ENCODE peak calls at places on chromosomes 2 and 18, in six cellular contexts. One of them, this sample, is unnamed.

GRCh38 chr2:240739797-240740196 is 48.1 kb downstream of the AQP12A start:
- ATAC-seq in HepG2: no peak
- ATAC-seq in upper lobe of left lung: no peak
- ATAC-seq in A549: no peak
- ATAC-seq in K562: no peak
- ATAC-seq in GM12878: no peak
- ATAC-seq in this sample: no peak

GRCh38 chr2:48250943-48251342 is 279.0 kb upstream of the STON1 start:
- ATAC-seq in HepG2: peak
- ATAC-seq in K562: no peak
- ATAC-seq in upper lobe of left lung: peak
- ATAC-seq in GM12878: peak
- ATAC-seq in A549: no peak
- ATAC-seq in this sample: no peak

GRCh38 chr18:3605562-3606443 is 155.8 kb downstream of the TGIF1 start:
- ATAC-seq in K562: peak
- ATAC-seq in GM12878: peak
- ATAC-seq in upper lobe of left lung: peak
- ATAC-seq in HepG2: no peak
- ATAC-seq in A549: no peak
- ATAC-seq in this sample: no peak

GRCh38 chr2:12766421-12766879 is 49.7 kb downstream of the TRIB2 start:
- ATAC-seq in A549: no peak
- ATAC-seq in HepG2: no peak
- ATAC-seq in upper lobe of left lung: no peak
- ATAC-seq in GM12878: no peak
- ATAC-seq in K562: no peak
- ATAC-seq in this sample: no peak

GRCh38 chr18:51120809-51121596 is 76.5 kb downstream of the MEX3C start:
- ATAC-seq in GM12878: no peak
- ATAC-seq in K562: no peak
- ATAC-seq in HepG2: peak
- ATAC-seq in A549: no peak
- ATAC-seq in upper lobe of left lung: no peak
- ATAC-seq in this sample: no peak

GRCh38 chr2:84999467-85000064 is 28.6 kb downstream of the KCMF1 start:
- ATAC-seq in A549: no peak
- ATAC-seq in upper lobe of left lung: no peak
- ATAC-seq in GM12878: peak
- ATAC-seq in K562: no peak
- ATAC-seq in HepG2: no peak
- ATAC-seq in this sample: no peak

GRCh38 chr2:74188018-74188601 is 9.4 kb upstream of the MOB1A start:
- ATAC-seq in HepG2: peak
- ATAC-seq in K562: no peak
- ATAC-seq in upper lobe of left lung: peak
- ATAC-seq in A549: no peak
- ATAC-seq in GM12878: no peak
- ATAC-seq in this sample: peak

GRCh38 chr2:221680548-221680947 is 108.4 kb upstream of the EPHA4 start:
- ATAC-seq in K562: no peak
- ATAC-seq in HepG2: no peak
- ATAC-seq in upper lobe of left lung: no peak
- ATAC-seq in GM12878: no peak
- ATAC-seq in A549: no peak
- ATAC-seq in this sample: no peak

GRCh38 chr2:241555711-241556110 is 2.8 kb upstream of the BOK start:
- ATAC-seq in GM12878: no peak
- ATAC-seq in upper lobe of left lung: no peak
- ATAC-seq in A549: no peak
- ATAC-seq in HepG2: no peak
- ATAC-seq in K562: no peak
- ATAC-seq in this sample: no peak

GRCh38 chr2:61898810-61899209 is 6.7 kb upstream of the COMMD1 start:
- ATAC-seq in A549: peak
- ATAC-seq in upper lobe of left lung: no peak
- ATAC-seq in K562: peak
- ATAC-seq in HepG2: peak
- ATAC-seq in GM12878: peak
- ATAC-seq in this sample: no peak

GRCh38 chr2:181821064-181821463 is 70.5 kb upstream of the ITPRID2 start:
- ATAC-seq in HepG2: no peak
- ATAC-seq in upper lobe of left lung: no peak
- ATAC-seq in K562: no peak
- ATAC-seq in GM12878: no peak
- ATAC-seq in A549: no peak
- ATAC-seq in this sample: no peak

GRCh38 chr18:11927497-11927896 is 19.4 kb upstream of the MPPE1 start:
- ATAC-seq in A549: no peak
- ATAC-seq in upper lobe of left lung: no peak
- ATAC-seq in K562: no peak
- ATAC-seq in GM12878: no peak
- ATAC-seq in HepG2: no peak
- ATAC-seq in this sample: no peak

GRCh38 chr2:159137511-159138101 is 148.9 kb downstream of the WDSUB1 start:
- ATAC-seq in K562: no peak
- ATAC-seq in upper lobe of left lung: no peak
- ATAC-seq in A549: no peak
- ATAC-seq in HepG2: no peak
- ATAC-seq in GM12878: no peak
- ATAC-seq in this sample: no peak

GRCh38 chr2:141517852-141518421 is 612.9 kb downstream of the LRP1B start:
- ATAC-seq in K562: no peak
- ATAC-seq in A549: peak
- ATAC-seq in upper lobe of left lung: no peak
- ATAC-seq in GM12878: no peak
- ATAC-seq in HepG2: peak
- ATAC-seq in this sample: no peak

GRCh38 chr2:223530811-223531210 is 71.3 kb downstream of the SCG2 start:
- ATAC-seq in A549: no peak
- ATAC-seq in upper lobe of left lung: no peak
- ATAC-seq in K562: no peak
- ATAC-seq in HepG2: no peak
- ATAC-seq in GM12878: no peak
- ATAC-seq in this sample: no peak

GRCh38 chr2:109171444-109172334 is 42.7 kb downstream of the SH3RF3 start:
- ATAC-seq in GM12878: no peak
- ATAC-seq in upper lobe of left lung: peak
- ATAC-seq in K562: peak
- ATAC-seq in HepG2: no peak
- ATAC-seq in A549: peak
- ATAC-seq in this sample: peak

GRCh38 chr2:109173311-109174171 is 44.5 kb downstream of the SH3RF3 start:
- ATAC-seq in upper lobe of left lung: peak
- ATAC-seq in HepG2: no peak
- ATAC-seq in GM12878: no peak
- ATAC-seq in K562: peak
- ATAC-seq in A549: no peak
- ATAC-seq in this sample: peak

GRCh38 chr2:109174214-109174613 is 45.2 kb downstream of the SH3RF3 start:
- ATAC-seq in A549: no peak
- ATAC-seq in upper lobe of left lung: no peak
- ATAC-seq in HepG2: no peak
- ATAC-seq in GM12878: no peak
- ATAC-seq in K562: no peak
- ATAC-seq in this sample: no peak

GRCh38 chr2:109170645-109171044 is 41.6 kb downstream of the SH3RF3 start:
- ATAC-seq in GM12878: no peak
- ATAC-seq in HepG2: no peak
- ATAC-seq in K562: no peak
- ATAC-seq in upper lobe of left lung: no peak
- ATAC-seq in A549: no peak
- ATAC-seq in this sample: no peak

DNA sequence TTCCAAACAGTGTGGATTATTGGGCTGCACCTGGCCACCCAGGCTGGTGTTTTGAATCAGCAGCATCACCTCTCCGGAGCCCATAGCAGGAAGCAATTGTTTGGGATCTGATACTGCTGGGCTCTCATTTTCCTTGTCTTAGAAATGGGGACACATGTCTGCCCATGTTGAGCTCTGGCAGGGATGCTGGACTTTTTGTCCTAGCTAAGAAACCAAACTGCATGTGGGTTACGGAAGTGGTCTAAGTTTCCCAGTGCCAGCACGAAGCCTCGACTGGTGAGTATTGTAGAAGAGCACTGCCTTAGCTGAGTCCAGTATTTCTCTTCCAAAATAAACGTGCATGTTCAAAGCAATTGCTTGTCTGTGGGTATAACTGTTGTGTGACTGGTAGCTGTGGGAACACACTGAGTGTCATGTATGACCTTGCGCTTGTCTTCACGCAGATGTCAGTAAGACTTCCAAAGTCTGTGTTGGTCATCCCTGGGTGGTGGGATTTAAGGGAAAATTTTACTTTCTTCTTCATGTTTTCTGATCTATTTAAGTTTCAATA is 43.6 kb downstream of the SH3RF3 start:
- ATAC-seq in GM12878: no peak
- ATAC-seq in A549: no peak
- ATAC-seq in upper lobe of left lung: no peak
- ATAC-seq in K562: no peak
- ATAC-seq in HepG2: no peak
- ATAC-seq in this sample: no peak
- TF ChIP-seq EP300 in GM12878: no peak
- TF ChIP-seq EP300 in A549: no peak
- TF ChIP-seq EP300 in upper lobe of left lung: no peak
- TF ChIP-seq EP300 in K562: no peak
- TF ChIP-seq EP300 in HepG2: no peak
- TF ChIP-seq EP300 in this sample: no peak

GRCh38 chr2:120012363-120012762 is 514 bp upstream of the EPB41L5 start:
- ATAC-seq in GM12878: no peak
- ATAC-seq in A549: peak
- ATAC-seq in upper lobe of left lung: no peak
- ATAC-seq in HepG2: peak
- ATAC-seq in K562: no peak
- ATAC-seq in this sample: no peak

GRCh38 chr2:120016800-120017199 is 3.9 kb downstream of the EPB41L5 start:
- ATAC-seq in GM12878: no peak
- ATAC-seq in HepG2: no peak
- ATAC-seq in upper lobe of left lung: no peak
- ATAC-seq in K562: no peak
- ATAC-seq in A549: no peak
- ATAC-seq in this sample: no peak

GRCh38 chr2:120013569-120014223 is 819 bp downstream of the EPB41L5 start:
- ATAC-seq in HepG2: no peak
- ATAC-seq in A549: no peak
- ATAC-seq in upper lobe of left lung: no peak
- ATAC-seq in GM12878: peak
- ATAC-seq in K562: peak
- ATAC-seq in this sample: no peak

GRCh38 chr2:120014231-120014990 is 1.5 kb downstream of the EPB41L5 start:
- ATAC-seq in K562: no peak
- ATAC-seq in upper lobe of left lung: no peak
- ATAC-seq in A549: no peak
- ATAC-seq in HepG2: no peak
- ATAC-seq in GM12878: no peak
- ATAC-seq in this sample: no peak

GRCh38 chr2:120012771-120013568 is at the start of gene EPB41L5:
- ATAC-seq in GM12878: peak
- ATAC-seq in upper lobe of left lung: peak
- ATAC-seq in A549: peak
- ATAC-seq in HepG2: peak
- ATAC-seq in K562: peak
- ATAC-seq in this sample: peak
- TF ChIP-seq EP300 in GM12878: no peak
- TF ChIP-seq EP300 in upper lobe of left lung: no peak
- TF ChIP-seq EP300 in A549: no peak
- TF ChIP-seq EP300 in HepG2: no peak
- TF ChIP-seq EP300 in K562: no peak
- TF ChIP-seq EP300 in this sample: no peak

DNA sequence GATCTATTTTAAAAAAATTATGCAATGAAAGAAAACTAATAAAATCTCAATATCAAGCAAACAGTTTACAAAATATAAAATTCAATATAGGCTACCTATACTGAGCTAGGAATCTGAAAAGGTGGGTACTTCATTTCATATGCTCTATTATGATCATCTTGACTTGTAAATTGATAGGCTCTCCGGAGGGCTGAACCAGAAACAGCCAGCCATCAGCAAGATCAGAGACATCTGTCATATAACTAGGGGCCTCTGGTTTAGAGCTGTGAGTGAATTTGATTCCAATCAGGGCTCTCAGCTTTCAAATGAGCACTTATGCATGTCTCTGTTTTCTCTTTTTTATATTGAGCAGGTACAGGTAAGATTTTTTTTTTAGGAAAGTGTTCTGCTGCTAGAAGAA is 114.2 kb downstream of the SPHKAP start:
- ATAC-seq in upper lobe of left lung: no peak
- ATAC-seq in K562: no peak
- ATAC-seq in HepG2: no peak
- ATAC-seq in GM12878: no peak
- ATAC-seq in A549: no peak
- ATAC-seq in this sample: no peak
- TF ChIP-seq EP300 in upper lobe of left lung: no peak
- TF ChIP-seq EP300 in K562: no peak
- TF ChIP-seq EP300 in HepG2: no peak
- TF ChIP-seq EP300 in GM12878: no peak
- TF ChIP-seq EP300 in A549: no peak
- TF ChIP-seq EP300 in this sample: no peak

GRCh38 chr2:238727585-238728321 is 120.1 kb upstream of the TWIST2 start:
- ATAC-seq in K562: no peak
- ATAC-seq in GM12878: no peak
- ATAC-seq in A549: no peak
- ATAC-seq in upper lobe of left lung: peak
- ATAC-seq in HepG2: no peak
- ATAC-seq in this sample: peak
- TF ChIP-seq EP300 in K562: no peak
- TF ChIP-seq EP300 in GM12878: no peak
- TF ChIP-seq EP300 in A549: no peak
- TF ChIP-seq EP300 in upper lobe of left lung: no peak
- TF ChIP-seq EP300 in HepG2: no peak
- TF ChIP-seq EP300 in this sample: peak

DNA sequence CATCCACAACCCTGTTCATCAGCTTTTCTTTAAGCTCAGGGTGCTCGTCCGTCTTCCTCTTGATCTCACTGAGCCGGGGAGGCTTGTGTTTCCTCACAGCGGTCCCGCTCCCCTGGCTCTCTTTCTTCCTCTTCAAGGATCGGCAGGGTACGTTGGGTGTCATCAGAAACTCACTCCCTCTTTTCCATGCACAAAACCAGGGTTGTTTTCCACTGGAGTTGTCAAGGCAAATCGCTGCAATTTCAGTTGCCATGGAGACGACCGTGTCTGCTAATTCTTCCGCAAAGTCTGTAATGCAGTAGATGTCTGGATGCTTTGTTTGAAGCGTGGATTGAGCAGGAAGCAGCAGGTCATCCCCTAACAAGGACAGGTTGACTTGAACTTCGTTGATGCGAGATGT is 146.4 kb downstream of the DAW1 start:
- ATAC-seq in HepG2: no peak
- ATAC-seq in A549: no peak
- ATAC-seq in K562: no peak
- ATAC-seq in GM12878: no peak
- ATAC-seq in upper lobe of left lung: no peak
- ATAC-seq in this sample: no peak
- TF ChIP-seq EP300 in HepG2: no peak
- TF ChIP-seq EP300 in A549: no peak
- TF ChIP-seq EP300 in K562: no peak
- TF ChIP-seq EP300 in GM12878: no peak
- TF ChIP-seq EP300 in upper lobe of left lung: no peak
- TF ChIP-seq EP300 in this sample: no peak